ENCODE peak calls at places on chromosome 2, in nine cellular contexts. Q, W, D, S, U, T, G, X and Z are unnamed samples.

GRCh38 chr2:45697190-45697589 is 45.7 kb downstream of the PRKCE start:
- DNase-seq in Q (no peak), W (no peak), D (no peak), S (no peak), U (no peak), T (no peak), G (no peak), X (no peak), Z (no peak)

GRCh38 chr2:200305797-200306718 is at the start of gene SPATS2L:
- DNase-seq in Q (peak), W (peak), D (peak), S (peak), U (peak), T (peak), G (peak), X (peak), Z (peak)

GRCh38 chr2:77161009-77161408 is 361.2 kb downstream of the LRRTM4 start:
- DNase-seq in Q (no peak), W (no peak), D (no peak), S (no peak), U (no peak), T (no peak), G (no peak), X (no peak), Z (peak)

GRCh38 chr2:54329482-54330225 is 73.6 kb upstream of the TSPYL6 start:
- DNase-seq in Q (no peak), W (peak), D (no peak), S (no peak), U (no peak), T (no peak), G (no peak), X (no peak), Z (no peak)

GRCh38 chr2:53448591-53448990 is 319.0 kb upstream of the CHAC2 start:
- DNase-seq in Q (no peak), W (no peak), D (no peak), S (no peak), U (no peak), T (no peak), G (no peak), X (no peak), Z (no peak)

GRCh38 chr2:37753758-37754157 is 82.3 kb upstream of the CDC42EP3 start:
- DNase-seq in Q (peak), W (no peak), D (no peak), S (no peak), U (no peak), T (no peak), G (no peak), X (no peak), Z (no peak)

GRCh38 chr2:241272298-241272721 is 43.2 kb downstream of the HDLBP start:
- DNase-seq in Q (peak), W (peak), D (peak), S (no peak), U (peak), T (peak), G (peak), X (peak), Z (peak)

GRCh38 chr2:238720232-238720672 is 127.6 kb upstream of the TWIST2 start:
- DNase-seq in Q (peak), W (peak), D (peak), S (peak), U (no peak), T (peak), G (peak), X (no peak), Z (peak)

GRCh38 chr2:85584354-85584856 is at the start of gene VAMP5:
- DNase-seq in Q (peak), W (peak), D (peak), S (peak), U (peak), T (no peak), G (peak), X (peak), Z (no peak)

GRCh38 chr2:208584387-208584965 is 177.9 kb downstream of the PTH2R start:
- DNase-seq in Q (no peak), W (no peak), D (no peak), S (no peak), U (no peak), T (no peak), G (no peak), X (no peak), Z (no peak)

GRCh38 chr2:53568463-53568862 is 199.1 kb upstream of the CHAC2 start:
- DNase-seq in Q (no peak), W (no peak), D (no peak), S (no peak), U (no peak), T (peak), G (no peak), X (no peak), Z (no peak)

GRCh38 chr2:138369856-138370255 is 131.7 kb upstream of the SPOPL start:
- DNase-seq in Q (no peak), W (no peak), D (no peak), S (no peak), U (no peak), T (peak), G (no peak), X (no peak), Z (no peak)

GRCh38 chr2:220736778-220737177 is 835.3 kb downstream of the EPHA4 start:
- DNase-seq in Q (no peak), W (no peak), D (no peak), S (no peak), U (no peak), T (peak), G (no peak), X (no peak), Z (no peak)

DNA sequence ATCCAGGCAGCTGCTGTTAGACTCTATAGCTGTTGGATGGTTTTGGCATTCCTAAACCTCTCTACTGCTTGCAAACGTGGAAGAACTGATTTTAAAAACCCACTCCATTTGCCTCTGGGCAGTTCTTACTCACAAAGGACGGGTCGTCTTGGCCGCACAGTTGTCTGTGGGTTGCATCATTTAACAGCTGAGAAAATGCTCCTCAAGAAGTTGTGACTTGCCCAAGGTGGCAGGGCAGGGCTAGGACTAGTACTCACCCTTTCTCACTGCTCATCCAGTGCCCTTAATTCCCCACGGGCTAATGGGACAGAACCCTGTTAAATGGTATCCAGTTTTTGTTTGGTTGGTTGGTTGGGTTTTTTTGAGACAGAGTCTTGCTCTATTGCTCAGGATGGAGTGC is 997 bp upstream of the DRC1 start:
- DNase-seq in Q (no peak), W (no peak), D (no peak), S (no peak), U (no peak), T (no peak), G (no peak), X (no peak), Z (no peak)
- TF ChIP-seq POLR2A in Q (no peak), W (no peak), D (no peak), S (no peak), U (no peak), T (no peak), G (no peak), X (no peak), Z (no peak)

GRCh38 chr2:127701193-127701650 is at the start of gene SFT2D3:
- DNase-seq in Q (peak), W (peak), D (peak), S (peak), U (peak), T (peak), G (peak), X (peak), Z (peak)
- TF ChIP-seq POLR2A in Q (peak), W (peak), D (peak), S (peak), U (peak), T (peak), G (peak), X (no peak), Z (peak)

DNA sequence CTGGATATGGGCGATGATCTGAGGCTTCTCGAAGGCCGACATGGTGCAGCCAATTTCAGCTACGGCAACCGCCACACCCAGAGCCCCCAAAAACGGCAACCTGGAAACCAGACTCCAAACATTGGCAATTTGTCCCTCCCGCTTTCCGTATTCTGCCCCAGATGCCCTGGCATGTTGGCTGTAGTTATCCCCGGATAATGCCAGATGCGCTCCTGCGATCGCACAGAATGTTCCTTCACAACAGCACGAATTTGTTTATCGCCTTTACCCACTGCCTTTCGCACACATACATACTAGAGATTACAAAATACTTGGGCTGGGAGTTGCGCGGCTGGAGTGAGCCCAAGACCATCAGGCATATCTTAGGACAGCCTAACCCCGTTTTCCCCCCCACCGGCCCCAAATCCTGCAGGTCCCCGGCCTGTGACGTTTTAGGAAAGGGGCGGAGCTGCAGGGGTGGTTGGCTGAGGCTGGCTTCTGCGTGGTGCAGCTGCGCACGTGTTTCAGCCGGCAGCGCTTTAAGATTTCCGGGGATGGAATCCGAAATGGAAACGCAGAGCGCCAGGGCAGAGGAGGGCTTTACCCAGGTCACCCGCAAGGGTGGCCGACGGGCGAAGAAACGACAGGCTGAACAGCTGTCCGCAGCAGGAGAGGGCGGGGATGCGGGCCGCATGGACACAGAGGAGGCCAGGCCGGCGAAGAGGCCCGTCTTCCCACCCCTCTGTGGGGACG is at the start of gene PNO1:
- DNase-seq in Q (peak), W (peak), D (peak), S (peak), U (peak), T (peak), G (peak), X (peak), Z (peak)
- TF ChIP-seq POLR2A in Q (peak), W (peak), D (peak), S (no peak), U (no peak), T (peak), G (peak), X (no peak), Z (peak)

DNA sequence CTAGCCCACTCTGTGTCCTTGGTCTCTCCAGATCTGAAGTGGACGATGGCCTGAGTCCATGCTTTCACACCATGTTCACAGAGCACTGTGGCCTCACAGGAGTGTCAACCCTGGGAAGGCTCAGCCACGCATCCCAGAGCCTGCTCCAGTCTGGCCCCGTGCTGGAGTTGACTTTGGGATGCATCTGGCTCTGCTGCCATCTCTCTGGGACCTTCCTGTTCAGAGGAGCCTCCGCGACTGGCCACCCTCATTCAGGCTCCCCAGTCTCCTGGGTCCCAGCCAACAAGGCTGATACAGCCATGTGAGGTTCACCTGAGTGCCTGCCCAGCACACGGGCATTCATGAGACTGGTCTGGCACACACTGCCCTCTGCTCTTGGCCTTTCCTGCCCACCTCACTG is 199.7 kb upstream of the RAB6C start:
- DNase-seq in Q (no peak), W (no peak), D (no peak), S (no peak), U (no peak), T (no peak), G (no peak), X (no peak), Z (no peak)
- TF ChIP-seq POLR2A in Q (no peak), W (no peak), D (no peak), S (no peak), U (no peak), T (no peak), G (no peak), X (no peak), Z (no peak)

GRCh38 chr2:20661028-20661980 is 5.6 kb upstream of the GDF7 start:
- DNase-seq in Q (peak), W (peak), D (peak), S (peak), U (peak), T (peak), G (no peak), X (peak), Z (peak)
- TF ChIP-seq POLR2A in Q (no peak), W (no peak), D (no peak), S (no peak), U (no peak), T (no peak), G (no peak), X (no peak), Z (no peak)

GRCh38 chr2:165687376-165687775 is 106.7 kb downstream of the GALNT3 start:
- DNase-seq in Q (no peak), W (no peak), D (no peak), S (no peak), U (no peak), T (no peak), G (no peak), X (no peak), Z (no peak)

GRCh38 chr2:165678882-165679281 is 115.2 kb downstream of the GALNT3 start:
- DNase-seq in Q (no peak), W (no peak), D (no peak), S (no peak), U (no peak), T (no peak), G (no peak), X (no peak), Z (no peak)

GRCh38 chr2:165681841-165682240 is 112.2 kb downstream of the GALNT3 start:
- DNase-seq in Q (no peak), W (no peak), D (no peak), S (no peak), U (no peak), T (no peak), G (no peak), X (peak), Z (no peak)

GRCh38 chr2:165682546-165682945 is 111.5 kb downstream of the GALNT3 start:
- DNase-seq in Q (no peak), W (no peak), D (no peak), S (no peak), U (no peak), T (no peak), G (no peak), X (peak), Z (no peak)
- TF ChIP-seq POLR2A in Q (no peak), W (no peak), D (no peak), S (no peak), U (no peak), T (no peak), G (no peak), X (no peak), Z (no peak)

GRCh38 chr2:216107760-216108159 is 1.4 kb upstream of the XRCC5 start:
- DNase-seq in Q (no peak), W (no peak), D (peak), S (no peak), U (no peak), T (no peak), G (no peak), X (no peak), Z (no peak)
- TF ChIP-seq POLR2A in Q (no peak), W (no peak), D (peak), S (no peak), U (no peak), T (no peak), G (no peak), X (no peak), Z (no peak)

DNA sequence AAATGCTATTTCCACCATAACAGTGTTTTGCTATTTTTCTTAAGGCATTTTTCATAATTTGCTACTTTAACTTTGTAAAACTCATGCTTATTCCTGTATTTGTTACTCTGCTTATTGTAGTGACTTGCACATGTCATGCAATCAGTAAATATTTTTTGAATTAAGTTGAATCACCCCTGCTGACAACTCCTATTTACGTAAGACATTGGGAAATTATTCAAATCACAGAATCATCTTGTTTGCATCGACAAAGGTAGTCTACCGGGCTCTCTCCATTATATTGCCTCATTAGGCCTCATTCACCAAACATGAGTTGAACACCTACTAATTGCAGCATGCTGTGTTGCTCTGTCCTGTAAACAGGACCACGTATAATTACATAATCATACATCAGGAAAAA is 478.5 kb upstream of the ZEB2 start:
- DNase-seq in Q (no peak), W (no peak), D (no peak), S (no peak), U (no peak), T (no peak), G (no peak), X (no peak), Z (no peak)
- TF ChIP-seq POLR2A in Q (no peak), W (no peak), D (no peak), S (no peak), U (no peak), T (no peak), G (no peak), X (no peak), Z (no peak)